ENCODE peak calls at places on chromosomes 13 and 19, in four cellular contexts. T is AG04450, H is ascending aorta, Z is right lobe of liver. P is an unnamed sample.

GRCh38 chr13:110340812-110341444 is 33.8 kb downstream of the COL4A2 start:
- DNase-seq in T (no peak), H (peak), Z (peak), P (no peak)

GRCh38 chr19:4064073-4064550 is 2.6 kb downstream of the ZBTB7A start:
- DNase-seq in T (no peak), H (no peak), Z (no peak), P (no peak)

GRCh38 chr13:33543631-33544030 is 258.1 kb upstream of the STARD13 start:
- DNase-seq in T (no peak), H (no peak), Z (no peak), P (no peak)

GRCh38 chr13:47190696-47191095 is 293.8 kb upstream of the HTR2A start:
- DNase-seq in H (no peak), Z (no peak), T (no peak), P (no peak)

GRCh38 chr19:38735257-38735686 is 9.0 kb downstream of the CAPN12 start:
- DNase-seq in H (no peak), T (no peak), Z (no peak), P (no peak)

GRCh38 chr13:74171621-74172020 is 37.4 kb upstream of the KLF12 start:
- DNase-seq in Z (no peak), T (no peak), H (no peak), P (no peak)

GRCh38 chr13:111483621-111483987 is 163.2 kb downstream of the TEX29 start:
- DNase-seq in H (no peak), Z (no peak), T (no peak), P (no peak)

GRCh38 chr13:102643656-102644055 is 46.9 kb downstream of the TPP2 start:
- DNase-seq in Z (no peak), H (no peak), T (no peak), P (no peak)

GRCh38 chr19:48926909-48927308 is 6.6 kb upstream of the DHDH start:
- DNase-seq in T (peak), H (peak), Z (no peak), P (peak)

GRCh38 chr13:113299951-113300350 is 2.9 kb downstream of the LAMP1 start:
- DNase-seq in T (no peak), H (no peak), Z (no peak), P (no peak)

GRCh38 chr19:58381460-58382220 is 810 bp upstream of the ZNF837 start:
- DNase-seq in Z (peak), H (no peak), T (no peak), P (no peak)

GRCh38 chr19:796692-797527 is at the start of gene PTBP1:
- DNase-seq in T (peak), Z (peak), H (peak), P (peak)

GRCh38 chr19:40284501-40285352 is at the start of gene AKT2:
- DNase-seq in Z (no peak), H (no peak), T (peak), P (no peak)

GRCh38 chr13:112893570-112894422 is 75.2 kb upstream of the MCF2L start:
- DNase-seq in Z (peak), T (no peak), H (no peak), P (peak)

GRCh38 chr19:43489979-43490599 is 14.5 kb downstream of the PHLDB3 start:
- DNase-seq in Z (no peak), T (no peak), H (no peak), P (no peak)

GRCh38 chr19:37885392-37885791 is 21.0 kb downstream of the WDR87 start:
- DNase-seq in H (no peak), T (no peak), Z (no peak), P (no peak)

GRCh38 chr19:8320564-8321066 is 560 bp downstream of the NDUFA7 start:
- DNase-seq in Z (no peak), T (no peak), H (no peak), P (no peak)

GRCh38 chr13:110399801-110400200 is 92.7 kb downstream of the COL4A2 start:
- DNase-seq in H (no peak), T (no peak), Z (no peak), P (no peak)

GRCh38 chr19:2422951-2423880 is 4.2 kb downstream of the TIMM13 start:
- DNase-seq in T (no peak), H (no peak), Z (no peak), P (no peak)

GRCh38 chr13:30577381-30577780 is 40.3 kb upstream of the USPL1 start:
- DNase-seq in H (no peak), T (peak), Z (no peak), P (peak)

GRCh38 chr19:10001899-10002298 is 8.4 kb downstream of the COL5A3 start:
- DNase-seq in H (no peak), Z (peak), T (no peak), P (no peak)

GRCh38 chr13:101709952-101710351 is 257.5 kb downstream of the ITGBL1 start:
- DNase-seq in Z (no peak), T (no peak), H (no peak), P (no peak)

GRCh38 chr19:11324079-11324661 is 15.3 kb downstream of the RAB3D start:
- DNase-seq in Z (peak), H (peak), T (peak), P (peak)

GRCh38 chr13:99984463-99985242 is 3.1 kb downstream of the ZIC2 start:
- DNase-seq in Z (no peak), T (no peak), H (no peak), P (no peak)

GRCh38 chr19:40281381-40282208 is 3.5 kb downstream of the AKT2 start:
- DNase-seq in Z (no peak), H (no peak), T (no peak), P (peak)

GRCh38 chr13:79384022-79384610 is 21.9 kb downstream of the RBM26 start:
- DNase-seq in Z (no peak), T (no peak), H (no peak), P (no peak)

GRCh38 chr19:45456500-45456815 is 11.3 kb upstream of the FOSB start:
- DNase-seq in T (no peak), Z (no peak), H (no peak), P (no peak)
- TF ChIP-seq CTCF in T (no peak), Z (no peak), H (no peak), P (no peak)

DNA sequence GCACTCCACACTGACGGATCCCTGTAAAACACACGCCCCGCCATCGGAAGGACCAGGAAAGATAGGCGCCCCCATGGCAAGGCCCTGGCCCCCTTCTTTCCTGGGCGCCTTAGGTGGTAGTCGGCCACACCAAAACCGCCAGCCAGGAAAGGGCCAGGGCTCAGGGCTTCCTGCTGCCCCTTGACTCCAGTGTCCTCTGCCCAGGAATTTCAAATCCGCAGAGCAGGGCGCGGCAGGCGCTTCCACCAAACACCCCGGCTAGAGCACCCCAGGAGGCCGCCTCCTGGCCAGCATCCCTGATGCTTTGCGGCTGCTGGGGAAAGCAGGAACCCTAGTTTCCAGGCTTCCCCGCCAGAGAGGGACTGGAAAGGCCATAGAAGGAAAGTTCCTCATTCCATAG is 57.5 kb downstream of the ZNF726 start:
- DNase-seq in H (no peak), T (no peak), Z (no peak), P (no peak)
- H3K4me3 ChIP-seq in H (no peak), T (no peak), Z (no peak), P (no peak)

GRCh38 chr13:63586467-63586866 is 2170.8 kb upstream of the PCDH20 start:
- DNase-seq in T (no peak), Z (no peak), H (no peak), P (no peak)
- TF ChIP-seq CTCF in T (no peak), Z (no peak), H (no peak), P (no peak)

GRCh38 chr19:47723573-47723923 is 10.3 kb downstream of the EHD2 start:
- DNase-seq in Z (no peak), H (no peak), T (no peak), P (no peak)

GRCh38 chr19:47716270-47716937 is 3.2 kb downstream of the EHD2 start:
- DNase-seq in T (no peak), Z (no peak), H (no peak), P (no peak)

GRCh38 chr19:47714339-47714738 is 1.1 kb downstream of the EHD2 start:
- DNase-seq in H (no peak), T (no peak), Z (no peak), P (no peak)

GRCh38 chr19:47720669-47721068 is 7.4 kb downstream of the EHD2 start:
- DNase-seq in Z (no peak), T (no peak), H (no peak), P (no peak)

GRCh38 chr19:47719047-47719885 is 6.0 kb downstream of the EHD2 start:
- DNase-seq in T (peak), H (peak), Z (no peak), P (no peak)
- H3K4me3 ChIP-seq in T (peak), H (peak), Z (no peak), P (no peak)

GRCh38 chr19:36331353-36332228 is 47.4 kb downstream of the ZFP14 start:
- DNase-seq in T (peak), H (peak), Z (peak), P (peak)
- TF ChIP-seq CTCF in T (no peak), H (no peak), Z (no peak), P (peak)

DNA sequence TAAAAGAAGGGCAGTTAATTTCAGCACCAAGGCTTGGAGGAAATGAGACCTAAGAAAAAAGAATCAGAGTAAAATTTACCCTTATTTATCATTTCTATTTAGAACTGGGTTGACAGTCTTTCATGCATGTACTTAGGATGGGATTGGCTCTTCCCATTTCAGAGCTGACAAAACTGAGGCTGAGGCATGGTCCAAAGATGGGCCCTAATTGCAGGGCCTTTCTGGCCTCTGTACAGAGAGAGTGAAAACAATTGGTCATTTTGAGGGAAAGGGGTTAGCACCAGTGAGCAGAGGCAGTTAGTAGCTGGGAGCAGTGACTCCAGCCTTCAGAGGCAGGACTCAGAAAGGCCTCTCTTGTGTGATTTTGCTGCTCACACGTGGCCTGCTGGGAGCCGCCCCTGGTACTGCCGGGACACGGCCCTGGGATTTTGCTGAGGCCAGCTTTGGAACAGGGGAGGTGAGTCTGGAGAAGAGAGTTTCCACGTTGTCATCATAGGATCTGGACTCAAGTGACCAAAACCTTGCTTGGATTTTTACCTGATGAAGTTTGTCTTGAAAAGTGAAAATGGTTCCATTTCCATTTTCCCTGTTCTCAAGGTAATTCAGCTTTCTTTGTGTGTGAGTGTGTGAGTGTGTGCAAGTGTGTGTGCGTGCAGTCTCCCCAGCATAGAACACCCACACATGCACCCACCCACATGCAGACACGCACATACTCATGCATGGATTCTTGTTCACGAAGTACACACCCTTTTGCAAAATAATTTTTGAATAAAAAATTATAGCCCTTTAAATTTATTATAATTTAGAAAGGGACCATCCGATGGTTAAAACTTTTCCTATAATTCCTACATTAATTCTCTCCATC is at the start of gene ZNF536:
- DNase-seq in Z (no peak), H (no peak), T (no peak), P (no peak)
- H3K4me3 ChIP-seq in Z (no peak), H (no peak), T (no peak), P (no peak)